ENCODE peak calls at places on chromosomes 7 and 10, in ten cellular contexts. Y is hepatocyte; U is right lobe of liver; H is HTR-8/SVneo; X is stimulated activated naive CD8-positive, alpha-beta T cell treated with anti-CD3 and anti-CD28 coated beads, Interleukin-15, Interleukin-2, amounts not matched to agents 100 U/mL and 50 U/mL, for 24 hours; Z is NCI-H2081; K is Caki2; C is neural crest cell; T is fibroblast of pulmonary artery; J is activated CD8-positive, alpha-beta T cell treated with anti-CD3 and anti-CD28 coated beads for 36 hours. M is an unnamed sample.

GRCh38 chr10:24467094-24467493 is 256.6 kb downstream of the ARHGAP21 start:
- DNase-seq in Y (no peak), T (no peak), K (peak), Z (no peak), H (no peak), U (no peak), J (no peak), X (no peak), C (no peak), M (peak)

GRCh38 chr7:155972651-155973349 is 160.5 kb upstream of the SHH start:
- DNase-seq in C (no peak), J (no peak), H (no peak), K (no peak), U (no peak), Y (no peak), T (no peak), Z (no peak), X (no peak), M (no peak)

GRCh38 chr7:31493714-31494181 is 20.1 kb upstream of the ITPRID1 start:
- DNase-seq in U (no peak), Y (peak), C (no peak), K (no peak), H (no peak), J (no peak), Z (no peak), T (peak), X (no peak), M (no peak)

GRCh38 chr7:42315631-42316030 is 78.6 kb upstream of the GLI3 start:
- DNase-seq in U (no peak), J (no peak), X (no peak), H (no peak), C (no peak), T (peak), Y (no peak), Z (no peak), K (no peak), M (no peak)

GRCh38 chr7:105760549-105761447 is 115.6 kb downstream of the ATXN7L1 start:
- DNase-seq in Y (no peak), Z (no peak), U (no peak), X (peak), K (peak), C (no peak), T (no peak), J (peak), H (no peak), M (no peak)

GRCh38 chr10:58590152-58590551 is 77.5 kb downstream of the BICC1 start:
- DNase-seq in Y (peak), T (peak), U (no peak), Z (no peak), H (peak), C (no peak), X (no peak), K (no peak), J (no peak), M (peak)

GRCh38 chr7:10237306-10237705 is 736.4 kb upstream of the PHF14 start:
- DNase-seq in C (no peak), T (peak), K (peak), J (no peak), H (peak), U (no peak), X (no peak), Z (no peak), Y (peak), M (peak)

GRCh38 chr10:42781893-42782445 is 626 bp upstream of the BMS1 start:
- DNase-seq in C (no peak), K (peak), U (peak), H (no peak), Y (peak), T (peak), X (peak), J (peak), Z (no peak), M (peak)

GRCh38 chr7:104179178-104179577 is 28.6 kb downstream of the ORC5 start:
- DNase-seq in Z (no peak), K (no peak), X (no peak), J (no peak), T (no peak), C (no peak), U (no peak), Y (no peak), H (no peak), M (peak)

GRCh38 chr7:114660007-114660406 is 245.4 kb downstream of the FOXP2 start:
- DNase-seq in Y (no peak), Z (peak), U (no peak), X (no peak), C (no peak), J (no peak), H (no peak), K (no peak), T (no peak), M (no peak)

GRCh38 chr10:44874176-44874575 is 37.0 kb upstream of the TMEM72 start:
- DNase-seq in Z (no peak), C (no peak), H (no peak), X (no peak), J (no peak), U (no peak), K (no peak), Y (no peak), T (no peak), M (no peak)

GRCh38 chr10:8279598-8279997 is 225.1 kb downstream of the GATA3 start:
- DNase-seq in Z (no peak), C (no peak), K (peak), T (peak), J (no peak), X (no peak), U (no peak), H (peak), Y (peak), M (peak)

GRCh38 chr7:112550468-112551060 is 69.8 kb downstream of the LSMEM1 start:
- DNase-seq in X (peak), J (peak), Z (peak), K (peak), H (peak), Y (peak), C (peak), T (peak), U (no peak), M (peak)

GRCh38 chr7:4880218-4880617 is 3.3 kb downstream of the RADIL start:
- DNase-seq in K (no peak), J (no peak), U (no peak), X (no peak), Z (no peak), Y (no peak), C (no peak), H (no peak), T (no peak), M (no peak)

GRCh38 chr7:21076579-21076978 is 289.9 kb upstream of the SP8 start:
- DNase-seq in K (no peak), Y (no peak), J (no peak), C (no peak), H (no peak), U (no peak), T (no peak), Z (peak), X (no peak), M (no peak)

GRCh38 chr10:63201118-63201517 is 68.0 kb downstream of the NRBF2 start:
- DNase-seq in X (no peak), T (no peak), H (no peak), J (no peak), Y (no peak), C (no peak), U (no peak), K (no peak), Z (no peak), M (no peak)

GRCh38 chr7:37448637-37449331 is at the start of gene ELMO1:
- DNase-seq in J (peak), C (peak), U (peak), H (peak), Z (peak), K (peak), T (peak), Y (peak), X (peak), M (peak)

GRCh38 chr10:62047960-62048383 is 146.5 kb downstream of the ARID5B start:
- DNase-seq in X (peak), Y (peak), J (peak), U (no peak), T (peak), C (no peak), K (no peak), Z (no peak), H (no peak), M (no peak)

GRCh38 chr10:104582604-104582951 is 58.5 kb upstream of the SORCS3 start:
- DNase-seq in U (no peak), X (no peak), T (no peak), J (peak), H (no peak), K (no peak), Y (no peak), Z (no peak), C (no peak), M (no peak)

GRCh38 chr7:137844690-137845425 is 1.9 kb downstream of the DGKI start:
- DNase-seq in Z (peak), H (no peak), Y (no peak), K (no peak), J (no peak), U (no peak), T (no peak), C (no peak), X (no peak), M (no peak)

GRCh38 chr10:13078912-13079775 is 20.8 kb upstream of the OPTN start:
- DNase-seq in J (no peak), T (no peak), K (no peak), Y (peak), U (no peak), Z (no peak), X (no peak), H (no peak), C (no peak), M (no peak)

GRCh38 chr7:10469476-10469875 is 504.2 kb upstream of the PHF14 start:
- DNase-seq in U (no peak), T (no peak), H (no peak), K (no peak), Z (no peak), X (no peak), C (no peak), Y (no peak), J (no peak), M (no peak)

GRCh38 chr7:25720427-25720826 is 431.6 kb upstream of the NFE2L3 start:
- DNase-seq in Z (no peak), U (no peak), H (no peak), T (no peak), Y (no peak), C (no peak), J (no peak), K (peak), X (no peak), M (peak)

GRCh38 chr7:44561481-44561880 is 12.2 kb downstream of the DDX56 start:
- DNase-seq in Y (no peak), H (no peak), U (peak), T (no peak), Z (no peak), C (no peak), K (no peak), J (no peak), X (no peak), M (no peak)

GRCh38 chr7:144037414-144038096 is 11.2 kb upstream of the OR2A5 start:
- DNase-seq in T (no peak), X (no peak), J (no peak), U (no peak), C (no peak), Z (no peak), H (no peak), K (no peak), Y (no peak), M (no peak)

GRCh38 chr10:5563237-5563961 is 38.6 kb downstream of the CALML3 start:
- DNase-seq in T (no peak), H (no peak), X (no peak), U (peak), Y (no peak), Z (no peak), K (no peak), J (no peak), C (no peak), M (no peak)

GRCh38 chr10:12396567-12396966 is 47.2 kb downstream of the CAMK1D start:
- DNase-seq in U (no peak), Z (no peak), C (no peak), X (no peak), Y (no peak), H (no peak), T (no peak), J (no peak), K (no peak), M (no peak)

GRCh38 chr7:95608344-95609173 is 12.2 kb upstream of the PDK4 start:
- DNase-seq in Z (no peak), T (peak), K (peak), C (peak), Y (peak), H (peak), J (peak), U (peak), X (peak), M (peak)

GRCh38 chr10:78852856-78853255 is 215.9 kb upstream of the ZMIZ1 start:
- DNase-seq in Y (no peak), U (no peak), J (peak), T (peak), Z (no peak), X (peak), C (no peak), K (no peak), H (no peak), M (peak)

GRCh38 chr10:64011871-64012714 is 490.9 kb downstream of the REEP3 start:
- DNase-seq in U (no peak), Z (no peak), K (no peak), J (no peak), H (no peak), T (no peak), C (no peak), X (no peak), Y (no peak), M (no peak)

GRCh38 chr10:82942572-82943091 is 1067.6 kb downstream of the NRG3 start:
- DNase-seq in C (no peak), T (peak), Y (no peak), U (no peak), Z (no peak), X (no peak), H (peak), K (no peak), J (no peak), M (no peak)

GRCh38 chr7:112556633-112557032 is 75.8 kb downstream of the LSMEM1 start:
- DNase-seq in X (peak), H (no peak), T (no peak), J (peak), C (no peak), Z (no peak), Y (no peak), K (no peak), U (no peak), M (no peak)

GRCh38 chr7:1242601-1243289 is 10.1 kb downstream of the UNCX start:
- DNase-seq in X (no peak), K (no peak), C (no peak), Z (no peak), T (no peak), U (no peak), J (no peak), Y (no peak), H (no peak), M (no peak)

GRCh38 chr7:75054744-75055527 is 18.7 kb downstream of the RCC1L start:
- DNase-seq in J (no peak), Y (no peak), Z (no peak), C (no peak), X (no peak), U (no peak), H (no peak), T (peak), K (no peak), M (peak)

GRCh38 chr7:17402628-17403278 is 104.3 kb downstream of the AHR start:
- DNase-seq in T (no peak), Y (no peak), C (no peak), U (peak), H (no peak), X (peak), K (no peak), J (peak), Z (no peak), M (no peak)